ENCODE peak calls at places on chromosome 11, in nine cellular contexts. Y is pancreas; J is heart right ventricle; P is right atrium auricular region; T is suprapubic skin; H is left lung; D is CD8-positive, alpha-beta memory T cell; L is ovary; O is thoracic aorta. Z is an unnamed sample. For H3K4me1 and H3K9me3, the result is how much of the 10 kb centered on the place peaks cover.

GRCh38 chr11:56994532-56994931 is 5.8 kb downstream of the OR5AK2 start:
- DNase-seq in Y (no peak), J (no peak), P (no peak), T (no peak), H (no peak), D (no peak), L (no peak), O (no peak), Z (no peak)

GRCh38 chr11:17612221-17613188 is 65.4 kb downstream of the OTOG start:
- DNase-seq in Y (no peak), J (no peak), P (peak), T (no peak), H (peak), D (no peak), L (no peak), O (no peak), Z (no peak)

GRCh38 chr11:72642815-72643511 is 31.3 kb downstream of the PDE2A start:
- DNase-seq in Y (peak), J (peak), P (no peak), T (no peak), H (peak), D (peak), L (peak), O (no peak), Z (peak)

GRCh38 chr11:99911116-99911515 is 776.0 kb upstream of the ARHGAP42 start:
- DNase-seq in Y (no peak), J (no peak), P (no peak), T (no peak), H (no peak), D (no peak), L (no peak), O (no peak), Z (no peak)

GRCh38 chr11:81644239-81644840 is 1089.3 kb downstream of the FAM181B start:
- DNase-seq in Y (no peak), J (no peak), P (no peak), T (no peak), H (no peak), D (no peak), L (no peak), O (no peak), Z (peak)

GRCh38 chr11:2990617-2991476 is 1.3 kb downstream of the NAP1L4 start:
- DNase-seq in Y (no peak), J (no peak), P (no peak), T (no peak), H (no peak), D (no peak), L (no peak), O (no peak), Z (no peak)

GRCh38 chr11:2542406-2542805 is 97.6 kb downstream of the KCNQ1 start:
- DNase-seq in Y (no peak), J (no peak), P (no peak), T (no peak), H (peak), D (no peak), L (peak), O (no peak), Z (no peak)

GRCh38 chr11:12199231-12199948 is 89.0 kb downstream of the MICAL2 start:
- DNase-seq in Y (no peak), J (no peak), P (no peak), T (no peak), H (no peak), D (no peak), L (no peak), O (no peak), Z (no peak)

GRCh38 chr11:27388869-27389268 is 25.9 kb upstream of the CCDC34 start:
- DNase-seq in Y (no peak), J (no peak), P (no peak), T (no peak), H (no peak), D (no peak), L (no peak), O (no peak), Z (no peak)

GRCh38 chr11:119196833-119197483 is 9.2 kb upstream of the CBL start:
- DNase-seq in Y (peak), J (no peak), P (peak), T (no peak), H (no peak), D (peak), L (peak), O (no peak), Z (peak)

GRCh38 chr11:72813740-72814138 is 472 bp upstream of the ATG16L2 start:
- DNase-seq in Y (peak), J (peak), P (peak), T (no peak), H (peak), D (no peak), L (no peak), O (no peak), Z (peak)

GRCh38 chr11:61141601-61142028 is 19.6 kb downstream of the VPS37C start:
- DNase-seq in Y (peak), J (peak), P (no peak), T (no peak), H (no peak), D (no peak), L (no peak), O (no peak), Z (no peak)

GRCh38 chr11:13983081-13983751 is 20.7 kb downstream of the SPON1 start:
- DNase-seq in Y (no peak), J (no peak), P (no peak), T (no peak), H (peak), D (no peak), L (peak), O (no peak), Z (peak)

GRCh38 chr11:94183886-94184264 is 55.2 kb downstream of the PANX1 start:
- DNase-seq in Y (peak), J (peak), P (peak), T (no peak), H (peak), D (no peak), L (peak), O (no peak), Z (peak)

GRCh38 chr11:10450451-10451398 is 4.3 kb upstream of the AMPD3 start:
- DNase-seq in Y (peak), J (no peak), P (no peak), T (no peak), H (peak), D (peak), L (no peak), O (no peak), Z (no peak)

GRCh38 chr11:7143908-7144307 is 55.1 kb downstream of the RBMXL2 start:
- DNase-seq in Y (no peak), J (no peak), P (no peak), T (no peak), H (no peak), D (no peak), L (no peak), O (no peak), Z (no peak)

GRCh38 chr11:60502221-60502775 is 9.7 kb downstream of the MS4A12 start:
- DNase-seq in Y (no peak), J (no peak), P (no peak), T (no peak), H (no peak), D (no peak), L (no peak), O (no peak), Z (no peak)

GRCh38 chr11:30635401-30635989 is 49.3 kb upstream of the MPPED2 start:
- DNase-seq in Y (no peak), J (peak), P (no peak), T (no peak), H (no peak), D (no peak), L (no peak), O (no peak), Z (no peak)

GRCh38 chr11:90414221-90414620 is 191.4 kb upstream of the CHORDC1 start:
- DNase-seq in Y (no peak), J (no peak), P (no peak), T (no peak), H (no peak), D (no peak), L (no peak), O (no peak), Z (no peak)

GRCh38 chr11:78664606-78665005 is 89.9 kb upstream of the NARS2 start:
- DNase-seq in Y (no peak), J (no peak), P (no peak), T (peak), H (no peak), D (no peak), L (no peak), O (no peak), Z (no peak)

GRCh38 chr11:86805873-86806310 is 5.5 kb downstream of the PRSS23 start:
- DNase-seq in Y (no peak), J (no peak), P (no peak), T (no peak), H (no peak), D (peak), L (no peak), O (no peak), Z (no peak)

GRCh38 chr11:71481101-71481960 is 28.3 kb downstream of the NADSYN1 start:
- DNase-seq in Y (no peak), J (no peak), P (no peak), T (no peak), H (no peak), D (no peak), L (no peak), O (no peak), Z (no peak)

GRCh38 chr11:111344032-111344431 is 35.0 kb downstream of the POU2AF1 start:
- DNase-seq in Y (no peak), J (peak), P (peak), T (peak), H (no peak), D (no peak), L (peak), O (no peak), Z (no peak)

GRCh38 chr11:17921620-17922473 is 91.0 kb downstream of the SERGEF start:
- DNase-seq in Y (no peak), J (no peak), P (peak), T (no peak), H (no peak), D (no peak), L (no peak), O (no peak), Z (no peak)

GRCh38 chr11:69913591-69914285 is 94.5 kb upstream of the FGF3 start:
- DNase-seq in Y (no peak), J (no peak), P (no peak), T (peak), H (peak), D (no peak), L (no peak), O (no peak), Z (no peak)

GRCh38 chr11:69914286-69915150 is 95.3 kb upstream of the FGF3 start:
- DNase-seq in Y (no peak), J (no peak), P (no peak), T (peak), H (peak), D (no peak), L (no peak), O (no peak), Z (no peak)

GRCh38 chr11:69916806-69917387 is 97.7 kb upstream of the FGF3 start:
- DNase-seq in Y (no peak), J (no peak), P (no peak), T (no peak), H (no peak), D (no peak), L (no peak), O (no peak), Z (no peak)

GRCh38 chr11:69915501-69916250 is 96.5 kb upstream of the FGF3 start:
- DNase-seq in Y (peak), J (peak), P (peak), T (peak), H (peak), D (no peak), L (peak), O (peak), Z (peak)

DNA sequence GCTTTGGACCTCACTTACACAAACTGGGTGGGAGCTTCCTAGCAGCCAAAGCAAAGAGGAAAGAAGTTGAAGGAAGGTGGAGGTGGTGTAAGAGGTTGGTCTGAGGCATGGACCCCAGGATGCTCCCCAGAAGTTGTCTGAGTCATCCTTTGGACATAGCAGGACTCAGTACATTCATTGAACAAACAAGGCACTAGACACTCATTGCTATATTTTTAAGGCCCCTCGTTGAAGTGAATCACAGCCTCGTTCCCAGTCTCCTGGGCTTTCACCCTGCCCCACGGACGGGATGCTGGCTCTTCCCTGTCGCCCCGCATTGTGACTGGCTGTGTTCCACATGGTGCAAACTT is 95.9 kb upstream of the FGF3 start:
- DNase-seq in Y (no peak), J (no peak), P (no peak), T (no peak), H (no peak), D (no peak), L (no peak), O (no peak), Z (no peak)
- H3K4me1 ChIP-seq in Y (under half), J (under half), P (under half), T (under half), H (under half), D (under half), L (under half), O (half or more), Z (under half)

GRCh38 chr11:954392-955144 is 28.9 kb downstream of the AP2A2 start:
- DNase-seq in Y (no peak), J (no peak), P (no peak), T (no peak), H (no peak), D (no peak), L (no peak), O (no peak), Z (no peak)
- H3K27ac ChIP-seq in Y (peak), J (no peak), P (no peak), T (peak), H (no peak), D (no peak), L (no peak), O (no peak), Z (no peak)

DNA sequence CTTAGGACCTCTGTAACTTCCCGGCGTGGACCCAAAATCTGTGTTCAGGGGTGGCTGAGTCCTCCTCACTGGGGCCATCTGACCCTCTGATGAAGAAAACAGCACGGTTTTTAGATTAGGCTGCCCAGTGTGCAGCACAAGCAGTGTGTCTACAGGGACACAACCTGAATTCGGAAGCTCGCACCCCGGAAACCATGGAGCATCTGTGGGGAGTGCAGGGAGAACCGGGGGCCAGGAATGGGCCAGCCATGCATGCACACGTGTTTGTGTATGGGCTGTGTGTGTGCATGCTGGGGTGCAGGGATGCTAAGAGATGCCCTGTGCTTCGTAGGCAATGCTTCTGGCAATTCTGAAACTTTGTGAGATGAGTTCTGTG is 342.8 kb upstream of the B3GAT1 start:
- DNase-seq in Y (no peak), J (no peak), P (no peak), T (no peak), H (no peak), D (no peak), L (no peak), O (no peak), Z (no peak)
- H3K9me3 ChIP-seq in Y (under half), J (under half), P (under half), T (under half), H (under half), D (under half), L (under half), O (under half), Z (under half)

GRCh38 chr11:33932721-33933120 is 40.8 kb upstream of the LMO2 start:
- DNase-seq in Y (no peak), J (no peak), P (no peak), T (no peak), H (no peak), D (no peak), L (no peak), O (no peak), Z (no peak)

GRCh38 chr11:33934450-33934849 is 42.6 kb upstream of the LMO2 start:
- DNase-seq in Y (peak), J (no peak), P (no peak), T (no peak), H (no peak), D (no peak), L (no peak), O (no peak), Z (no peak)

GRCh38 chr11:33935466-33935865 is 43.6 kb upstream of the LMO2 start:
- DNase-seq in Y (no peak), J (no peak), P (no peak), T (no peak), H (no peak), D (no peak), L (no peak), O (no peak), Z (no peak)

GRCh38 chr11:33935005-33935404 is 43.1 kb upstream of the LMO2 start:
- DNase-seq in Y (no peak), J (no peak), P (no peak), T (no peak), H (no peak), D (no peak), L (no peak), O (no peak), Z (no peak)

DNA sequence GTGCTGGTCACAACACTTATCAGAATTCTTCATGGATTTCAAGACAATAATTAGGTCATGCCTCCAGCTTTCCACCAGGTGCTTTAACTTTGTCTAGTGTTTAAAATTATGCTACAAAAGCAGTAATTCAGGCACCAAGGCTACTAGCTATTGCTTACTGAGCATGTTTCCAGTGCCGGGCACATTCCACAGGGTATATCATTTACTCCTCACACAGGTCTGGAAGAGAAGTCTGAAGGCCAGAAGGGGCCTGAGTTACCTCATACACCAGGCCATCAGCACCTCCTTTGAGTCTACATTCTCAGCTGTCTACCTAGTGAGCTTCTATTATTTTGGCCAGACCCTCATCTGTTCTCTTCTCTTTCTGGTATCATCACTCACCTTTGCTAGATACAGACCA is 41.7 kb upstream of the LMO2 start:
- DNase-seq in Y (no peak), J (no peak), P (no peak), T (no peak), H (no peak), D (no peak), L (no peak), O (no peak), Z (no peak)
- H3K4me1 ChIP-seq in Y (under half), J (half or more), P (under half), T (under half), H (half or more), D (under half), L (under half), O (half or more), Z (under half)

DNA sequence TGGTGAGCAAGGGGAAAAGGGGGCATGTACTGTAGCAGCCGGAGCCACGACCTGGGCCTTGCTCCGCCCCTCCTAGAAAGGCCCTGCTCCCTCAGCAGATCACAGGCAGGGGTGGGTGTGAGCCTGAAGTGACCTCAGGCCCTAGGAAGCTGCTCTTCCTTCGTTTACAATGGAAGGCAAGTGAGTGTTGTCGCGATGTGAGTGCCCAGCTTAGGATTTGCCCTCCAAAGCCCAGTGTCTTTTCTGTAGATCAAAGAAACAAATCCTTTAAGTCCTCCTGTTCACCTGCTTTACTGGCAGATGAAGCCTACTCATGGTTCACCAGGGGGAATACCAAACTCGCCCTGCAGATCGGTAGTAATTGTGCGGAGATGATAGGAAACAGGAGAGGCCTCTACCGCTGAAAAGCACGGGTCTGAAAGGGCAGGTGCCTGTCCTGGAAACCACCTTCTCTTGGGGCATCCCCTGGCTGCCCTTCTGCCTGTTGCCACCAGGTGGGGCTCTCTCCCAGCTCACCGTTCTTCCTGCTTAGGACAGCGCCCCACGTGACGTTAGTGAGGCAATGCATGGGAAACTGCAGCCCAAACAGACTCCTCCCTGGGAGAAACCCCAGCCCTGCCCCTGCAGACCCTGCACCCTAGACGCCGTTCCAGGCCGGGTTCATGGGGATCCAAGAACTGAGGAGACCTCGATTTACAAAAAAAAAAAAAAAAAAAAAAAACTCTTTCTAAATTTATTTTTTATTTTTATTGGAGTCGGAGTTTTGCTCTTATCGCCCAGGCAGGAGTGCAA is 45.9 kb upstream of the RAB1B start:
- DNase-seq in Y (peak), J (peak), P (peak), T (peak), H (peak), D (peak), L (peak), O (peak), Z (peak)
- H3K27ac ChIP-seq in Y (peak), J (peak), P (no peak), T (no peak), H (no peak), D (peak), L (no peak), O (no peak), Z (no peak)

GRCh38 chr11:83573097-83573496 is 286.9 kb upstream of the CCDC90B start:
- DNase-seq in Y (no peak), J (no peak), P (no peak), T (no peak), H (no peak), D (no peak), L (no peak), O (no peak), Z (no peak)
- H3K9me3 ChIP-seq in Y (under half), J (under half), P (under half), T (under half), H (under half), D (under half), L (under half), O (under half), Z (under half)

GRCh38 chr11:35145249-35145648 is 6.3 kb downstream of the CD44 start:
- DNase-seq in Y (no peak), J (no peak), P (no peak), T (no peak), H (no peak), D (peak), L (no peak), O (no peak), Z (peak)

GRCh38 chr11:35144811-35145210 is 5.8 kb downstream of the CD44 start:
- DNase-seq in Y (no peak), J (no peak), P (no peak), T (no peak), H (no peak), D (no peak), L (no peak), O (no peak), Z (peak)

GRCh38 chr11:35143509-35144102 is 4.6 kb downstream of the CD44 start:
- DNase-seq in Y (no peak), J (no peak), P (no peak), T (no peak), H (no peak), D (no peak), L (no peak), O (no peak), Z (no peak)

GRCh38 chr11:35142481-35143207 is 3.7 kb downstream of the CD44 start:
- DNase-seq in Y (no peak), J (no peak), P (no peak), T (no peak), H (no peak), D (no peak), L (no peak), O (no peak), Z (peak)

DNA sequence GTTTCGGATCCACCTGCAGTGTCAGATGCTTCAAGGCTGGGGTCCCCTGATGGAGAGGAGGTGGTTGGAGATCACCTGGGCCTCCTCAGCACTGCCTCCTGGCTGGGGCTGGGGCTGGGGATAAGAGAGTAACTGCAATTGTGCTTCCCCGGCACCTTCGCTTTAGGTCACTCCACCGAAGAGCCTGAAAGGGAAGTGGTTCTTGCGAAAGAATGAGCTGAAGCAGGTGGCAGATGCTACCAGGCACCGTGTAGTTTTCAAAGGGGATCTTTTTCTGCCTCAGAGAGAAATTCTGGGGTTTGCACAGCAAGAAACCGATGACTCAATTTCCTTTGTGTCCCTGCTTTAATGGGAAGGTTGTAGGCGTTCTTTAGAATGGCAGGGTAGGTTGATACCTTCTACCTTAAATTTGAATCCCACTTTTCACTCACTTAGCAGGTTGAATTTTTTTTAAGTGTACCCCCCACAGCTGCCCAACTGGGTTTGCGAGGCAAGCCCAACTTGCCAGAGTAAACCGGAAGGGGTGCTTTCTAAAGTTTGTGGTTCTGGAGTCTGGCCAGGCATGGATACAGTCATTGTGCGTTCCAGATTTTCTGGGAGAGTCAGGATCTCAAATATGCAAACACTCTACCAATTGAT is 5.3 kb downstream of the CD44 start:
- DNase-seq in Y (no peak), J (no peak), P (no peak), T (no peak), H (no peak), D (peak), L (no peak), O (no peak), Z (peak)
- H3K4me1 ChIP-seq in Y (under half), J (half or more), P (under half), T (half or more), H (half or more), D (half or more), L (under half), O (half or more), Z (half or more)

Z was measured in SJSA1.